ENCODE peak calls at places on chromosomes 11 and 22, in seven cellular contexts. S, Y, K, O, U, I and Z are unnamed samples.

GRCh38 chr11:116473790-116474346 is 298.9 kb downstream of the BUD13 start:
- DNase-seq in S (no peak), Y (no peak), K (no peak), O (no peak), U (no peak), I (no peak), Z (no peak)

GRCh38 chr11:117535201-117535869 is 207.7 kb downstream of the CEP164 start:
- DNase-seq in S (no peak), Y (no peak), K (peak; percentile 16), O (peak; percentile 23), U (no peak), I (peak; percentile 30), Z (no peak)

GRCh38 chr22:37242395-37242918 is 1.6 kb downstream of the RAC2 start:
- DNase-seq in S (peak; percentile 97), Y (no peak), K (peak; percentile 63), O (peak; percentile 82), U (peak; percentile 64), I (peak; percentile 74), Z (peak; percentile 98)

GRCh38 chr11:45658292-45658991 is 7.0 kb downstream of the CHST1 start:
- DNase-seq in S (peak; percentile 18), Y (no peak), K (peak; percentile 32), O (peak; percentile 44), U (peak; percentile 77), I (peak; percentile 34), Z (no peak)

GRCh38 chr22:41681616-41682015 is 7.1 kb downstream of the SNU13 start:
- DNase-seq in S (no peak), Y (no peak), K (no peak), O (no peak), U (no peak), I (no peak), Z (peak; percentile 71)

GRCh38 chr22:37229012-37229804 is 14.9 kb downstream of the RAC2 start:
- DNase-seq in S (peak; percentile 46), Y (peak; percentile 47), K (no peak), O (no peak), U (no peak), I (no peak), Z (peak; percentile 40)

GRCh38 chr11:32893091-32893946 is 708 bp downstream of the QSER1 start:
- DNase-seq in S (peak; percentile 51), Y (peak; percentile 43), K (peak; percentile 55), O (peak; percentile 55), U (peak; percentile 60), I (peak; percentile 43), Z (peak; percentile 68)

GRCh38 chr22:27775698-27776409 is 25.7 kb downstream of the MN1 start:
- DNase-seq in S (no peak), Y (no peak), K (no peak), O (no peak), U (no peak), I (no peak), Z (no peak)

GRCh38 chr11:132451942-132452601 is 1080.2 kb downstream of the OPCML start:
- DNase-seq in S (no peak), Y (no peak), K (no peak), O (no peak), U (no peak), I (no peak), Z (no peak)

GRCh38 chr22:35769974-35770373 is 52.3 kb downstream of the APOL5 start:
- DNase-seq in S (no peak), Y (no peak), K (no peak), O (no peak), U (no peak), I (no peak), Z (no peak)

GRCh38 chr11:117528061-117528780 is 200.6 kb downstream of the CEP164 start:
- DNase-seq in S (no peak), Y (no peak), K (no peak), O (no peak), U (no peak), I (no peak), Z (no peak)

GRCh38 chr11:61514050-61514917 is 5.7 kb downstream of the LRRC10B start:
- DNase-seq in S (no peak), Y (no peak), K (no peak), O (no peak), U (no peak), I (no peak), Z (no peak)

GRCh38 chr11:76159983-76160661 is 46.2 kb downstream of the WNT11 start:
- DNase-seq in S (no peak), Y (no peak), K (no peak), O (no peak), U (no peak), I (no peak), Z (no peak)

GRCh38 chr11:46252373-46252914 is 25.0 kb upstream of the CREB3L1 start:
- DNase-seq in S (no peak), Y (no peak), K (no peak), O (no peak), U (no peak), I (peak; percentile 67), Z (no peak)

GRCh38 chr11:47981667-47982404 is 1.5 kb downstream of the PTPRJ start:
- DNase-seq in S (no peak), Y (no peak), K (no peak), O (no peak), U (peak; percentile 55), I (no peak), Z (no peak)

DNA sequence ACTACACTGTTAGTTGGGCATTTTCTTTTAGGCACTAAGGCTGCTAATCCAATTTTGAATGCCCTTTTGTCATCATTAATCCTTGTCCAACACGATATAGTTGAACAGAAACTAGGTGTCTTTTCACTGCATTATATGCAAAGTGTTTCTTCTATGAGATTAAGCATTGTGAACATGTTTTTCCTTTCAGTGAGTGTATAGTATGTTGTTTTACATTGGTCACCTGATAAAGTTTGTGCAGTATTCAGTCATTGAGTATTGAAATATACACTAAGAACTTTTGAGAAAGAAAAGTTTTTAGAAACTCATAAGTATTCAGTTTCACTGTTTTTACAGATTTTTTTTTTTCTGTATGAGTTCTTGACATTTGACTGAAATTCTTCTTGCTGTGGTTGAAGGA is 59.0 kb downstream of the ZC3H12C start:
- DNase-seq in S (no peak), Y (no peak), K (no peak), O (no peak), U (no peak), I (no peak), Z (no peak)
- TF ChIP-seq POLR2A in S (no peak), Y (no peak), K (no peak), O (no peak), U (no peak), I (no peak), Z (no peak)

DNA sequence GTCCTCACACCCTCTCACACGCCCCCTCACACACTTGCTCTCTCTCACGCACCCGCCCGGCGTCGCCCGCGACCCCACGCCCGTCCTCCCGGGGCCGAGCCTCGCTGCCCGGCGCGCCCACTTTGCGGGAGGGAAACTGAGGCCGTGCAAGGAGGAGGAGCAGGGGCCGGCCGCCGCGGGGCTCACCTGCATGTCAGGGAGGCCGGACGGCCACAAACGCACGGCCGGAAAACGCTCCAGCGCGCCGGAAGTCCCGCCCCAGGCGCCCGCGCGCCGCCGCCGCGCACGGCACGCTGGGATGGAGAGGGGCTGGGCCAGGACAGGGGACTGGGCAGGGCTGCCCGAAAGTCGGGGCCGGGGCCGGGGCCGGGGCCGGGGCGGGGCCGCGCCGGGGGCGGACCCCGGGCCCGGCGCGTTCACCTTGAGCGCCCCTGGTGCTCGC is at the start of gene CHID1:
- DNase-seq in S (peak; percentile 77), Y (peak; percentile 96), K (peak; percentile 82), O (peak; percentile 91), U (peak; percentile 91), I (peak; percentile 91), Z (peak; percentile 87)
- TF ChIP-seq POLR2A in S (no peak), Y (peak; percentile 37), K (no peak), O (peak; percentile 7), U (no peak), I (no peak), Z (peak; percentile 55)

DNA sequence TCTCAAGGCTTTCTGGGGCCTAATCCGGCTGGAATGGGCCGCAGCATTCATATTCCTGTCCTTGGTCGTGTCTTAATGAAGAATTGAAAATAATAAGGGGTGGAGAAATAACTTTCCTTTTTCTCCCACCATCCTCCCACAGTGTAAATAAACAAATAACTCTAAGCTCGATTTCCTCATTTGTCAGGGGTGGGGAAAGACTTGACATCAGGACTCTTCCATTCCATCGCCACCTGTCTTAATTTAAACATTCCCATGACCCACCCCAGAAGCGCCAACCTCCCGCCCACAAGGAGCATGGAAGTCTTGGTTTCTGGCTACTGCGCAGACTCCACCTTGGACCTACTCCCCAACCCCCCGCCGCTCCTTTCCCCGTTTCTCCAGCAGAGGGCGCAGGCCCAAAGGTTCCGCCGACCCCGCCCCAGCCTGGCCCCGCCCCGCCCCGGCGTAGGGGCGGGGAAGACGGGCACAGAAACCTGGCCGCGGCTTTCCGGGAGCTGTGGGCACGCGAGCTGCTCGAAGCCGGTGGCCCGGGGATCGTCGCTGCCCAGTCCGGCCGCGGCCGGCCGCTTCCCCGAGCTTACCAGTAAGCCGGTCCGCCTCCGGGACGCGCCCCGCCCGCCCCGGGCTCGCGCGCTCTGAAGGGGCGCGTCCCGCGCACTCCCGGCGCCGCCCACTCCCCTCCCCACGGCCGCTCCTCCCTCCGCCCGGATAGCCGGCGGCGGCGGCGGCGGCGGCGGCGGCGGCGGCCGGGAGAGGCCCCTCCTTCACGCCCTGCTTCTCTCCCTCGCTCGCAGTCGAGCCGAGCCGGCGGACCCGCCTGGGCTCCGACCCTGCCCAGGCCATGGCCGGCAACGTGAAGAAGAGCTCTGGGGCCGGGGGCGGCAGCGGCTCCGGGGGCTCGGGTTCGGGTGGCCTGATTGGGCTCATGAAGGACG is at the start of gene CBL:
- DNase-seq in S (peak; percentile 96), Y (peak; percentile 91), K (peak; percentile 94), O (peak; percentile 99), U (peak; percentile 95), I (peak; percentile 98), Z (peak; percentile 95)
- TF ChIP-seq POLR2A in S (peak; percentile 49), Y (peak; percentile 27), K (no peak), O (peak; percentile 63), U (peak; percentile 71), I (no peak), Z (no peak)

DNA sequence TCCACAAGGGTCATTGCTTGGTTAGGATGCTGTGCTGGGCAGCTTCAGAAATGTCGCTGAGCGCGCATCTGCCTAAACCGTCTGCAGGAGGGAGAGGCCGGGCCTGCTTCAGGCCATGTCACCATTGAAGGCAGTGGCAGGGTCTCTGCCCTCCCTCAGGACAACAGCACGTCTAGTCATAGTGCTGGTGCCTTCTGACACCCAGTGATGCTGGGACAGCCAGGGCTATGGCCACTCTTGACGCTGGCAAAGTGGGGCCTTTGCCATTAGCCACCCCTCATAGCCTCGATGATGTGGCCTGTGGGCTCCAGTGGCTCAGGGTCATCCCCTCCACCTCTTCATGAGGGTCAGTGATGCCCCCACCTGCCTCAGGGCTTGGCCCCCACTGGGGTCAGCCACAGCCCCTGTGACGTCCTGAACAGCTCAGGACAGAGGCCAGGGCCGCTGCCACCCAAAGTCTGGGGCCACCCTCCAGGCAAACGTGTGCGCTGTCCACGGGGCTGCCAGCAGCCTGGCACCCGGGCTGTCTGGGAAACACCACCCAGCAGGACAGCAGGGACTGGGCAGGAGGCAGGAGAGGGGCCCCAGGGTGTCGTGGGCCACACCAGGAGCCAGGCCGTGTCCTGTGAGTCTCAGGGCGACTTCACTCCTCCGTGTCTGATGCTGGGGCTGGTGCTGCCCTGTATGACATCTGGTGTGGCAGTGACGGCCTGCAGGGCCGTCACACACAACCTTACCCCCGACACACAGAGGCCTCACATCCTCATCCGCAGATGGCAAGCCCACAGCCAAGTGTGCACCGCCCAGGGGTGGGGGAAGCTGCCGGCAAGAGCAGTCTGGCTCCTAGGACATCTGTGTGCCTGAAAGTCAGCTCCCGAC is 42.5 kb downstream of the CERK start:
- DNase-seq in S (no peak), Y (no peak), K (no peak), O (no peak), U (no peak), I (no peak), Z (no peak)
- TF ChIP-seq POLR2A in S (no peak), Y (no peak), K (no peak), O (no peak), U (no peak), I (no peak), Z (no peak)

GRCh38 chr22:24555496-24556253 is at the start of gene SNRPD3:
- DNase-seq in S (peak; percentile 90), Y (peak; percentile 75), K (peak; percentile 93), O (peak; percentile 93), U (peak; percentile 92), I (peak; percentile 94), Z (peak; percentile 95)
- TF ChIP-seq POLR2A in S (peak; percentile 65), Y (peak; percentile 70), K (no peak), O (peak; percentile 88), U (peak; percentile 78), I (no peak), Z (peak; percentile 82)